ENCODE peak calls at places on chromosomes 11 and 22, in four cellular contexts. A is left lung, W is HFFc6, Q is AG10803. O is an unnamed sample.

GRCh38 chr11:60370811-60371297 is 7.5 kb upstream of the MS4A7 start:
- DNase-seq in A (no peak), Q (no peak), W (no peak), O (no peak)

GRCh38 chr11:20000393-20001134 is 159.7 kb downstream of the DBX1 start:
- DNase-seq in Q (no peak), A (peak; percentile 51), W (no peak), O (no peak)

GRCh38 chr22:22556995-22557925 is 1.8 kb downstream of the PRAME start:
- DNase-seq in A (no peak), Q (no peak), W (no peak), O (no peak)

GRCh38 chr22:40732996-40733292 is 53.7 kb downstream of the MCHR1 start:
- DNase-seq in Q (no peak), W (no peak), A (no peak), O (no peak)

GRCh38 chr11:71566081-71566620 is 788 bp downstream of the KRTAP5-10 start:
- DNase-seq in A (no peak), W (no peak), Q (no peak), O (no peak)

GRCh38 chr11:67118059-67118766 is 850 bp upstream of the KDM2A start:
- DNase-seq in A (peak; percentile 49), Q (peak; percentile 27), W (no peak), O (peak; percentile 66)

GRCh38 chr11:43579171-43579918 is 101.2 kb upstream of the HSD17B12 start:
- DNase-seq in Q (no peak), W (no peak), A (no peak), O (no peak)

GRCh38 chr11:40882301-40882700 is 577.2 kb downstream of the LRRC4C start:
- DNase-seq in W (no peak), Q (no peak), A (no peak), O (no peak)

GRCh38 chr11:61947486-61948210 is 2.5 kb upstream of the BEST1 start:
- DNase-seq in W (peak; percentile 84), Q (peak; percentile 89), A (peak; percentile 85), O (peak; percentile 51)

GRCh38 chr11:128415539-128415938 is 171.8 kb downstream of the ETS1 start:
- DNase-seq in W (no peak), Q (no peak), A (no peak), O (no peak)

GRCh38 chr22:44795701-44796630 is 43.6 kb downstream of the ARHGAP8 start:
- DNase-seq in W (no peak), Q (no peak), A (no peak), O (no peak)

GRCh38 chr11:57668467-57668890 is 565 bp downstream of the ZDHHC5 start:
- DNase-seq in A (no peak), W (no peak), Q (no peak), O (no peak)

GRCh38 chr22:44373234-44373633 is 60.5 kb upstream of the SHISAL1 start:
- DNase-seq in A (no peak), W (no peak), Q (no peak), O (no peak)

GRCh38 chr11:7004482-7004881 is 15.7 kb downstream of the ZNF214 start:
- DNase-seq in Q (peak; percentile 52), W (peak; percentile 85), A (no peak), O (no peak)

GRCh38 chr11:73173755-73174494 is 31.8 kb upstream of the FCHSD2 start:
- DNase-seq in W (no peak), A (peak; percentile 10), Q (no peak), O (peak; percentile 7)

GRCh38 chr22:34972498-34972897 is 93.5 kb upstream of the ISX start:
- DNase-seq in W (no peak), Q (no peak), A (no peak), O (no peak)

GRCh38 chr11:63882555-63883242 is 34.3 kb downstream of the RCOR2 start:
- DNase-seq in Q (no peak), A (peak; percentile 65), W (no peak), O (no peak)

GRCh38 chr11:22477312-22477711 is 139.1 kb downstream of the SLC17A6 start:
- DNase-seq in W (no peak), Q (no peak), A (no peak), O (no peak)

GRCh38 chr11:66081505-66081904 is 11.4 kb downstream of the PACS1 start:
- DNase-seq in W (no peak), A (peak; percentile 78), Q (no peak), O (peak; percentile 50)

GRCh38 chr22:38176170-38176741 is 5.4 kb downstream of the PLA2G6 start:
- DNase-seq in Q (peak; percentile 95), A (peak; percentile 79), W (peak; percentile 92), O (no peak)

GRCh38 chr11:101063706-101064105 is 65.9 kb downstream of the PGR start:
- DNase-seq in Q (no peak), A (no peak), W (no peak), O (no peak)

GRCh38 chr11:64649304-64649703 is 58.3 kb downstream of the SLC22A12 start:
- DNase-seq in Q (no peak), A (no peak), W (no peak), O (no peak)

GRCh38 chr22:26589845-26590524 is at the start of gene TPST2:
- DNase-seq in Q (peak; percentile 69), A (peak; percentile 82), W (peak; percentile 28), O (peak; percentile 78)
- TF ChIP-seq CTCF in Q (no peak), A (no peak), W (no peak), O (no peak)

GRCh38 chr11:96342131-96342970 is 644 bp downstream of the MAML2 start:
- DNase-seq in A (no peak), W (no peak), Q (no peak), O (no peak)

GRCh38 chr11:96339704-96340554 is 3.1 kb downstream of the MAML2 start:
- DNase-seq in Q (peak; percentile 38), W (no peak), A (no peak), O (no peak)

GRCh38 chr11:96340555-96340885 is 2.5 kb downstream of the MAML2 start:
- DNase-seq in Q (peak; percentile 57), W (no peak), A (no peak), O (no peak)

GRCh38 chr11:96342971-96343711 is at the start of gene MAML2:
- DNase-seq in A (peak; percentile 96), Q (peak; percentile 91), W (peak; percentile 91), O (peak; percentile 72)

DNA sequence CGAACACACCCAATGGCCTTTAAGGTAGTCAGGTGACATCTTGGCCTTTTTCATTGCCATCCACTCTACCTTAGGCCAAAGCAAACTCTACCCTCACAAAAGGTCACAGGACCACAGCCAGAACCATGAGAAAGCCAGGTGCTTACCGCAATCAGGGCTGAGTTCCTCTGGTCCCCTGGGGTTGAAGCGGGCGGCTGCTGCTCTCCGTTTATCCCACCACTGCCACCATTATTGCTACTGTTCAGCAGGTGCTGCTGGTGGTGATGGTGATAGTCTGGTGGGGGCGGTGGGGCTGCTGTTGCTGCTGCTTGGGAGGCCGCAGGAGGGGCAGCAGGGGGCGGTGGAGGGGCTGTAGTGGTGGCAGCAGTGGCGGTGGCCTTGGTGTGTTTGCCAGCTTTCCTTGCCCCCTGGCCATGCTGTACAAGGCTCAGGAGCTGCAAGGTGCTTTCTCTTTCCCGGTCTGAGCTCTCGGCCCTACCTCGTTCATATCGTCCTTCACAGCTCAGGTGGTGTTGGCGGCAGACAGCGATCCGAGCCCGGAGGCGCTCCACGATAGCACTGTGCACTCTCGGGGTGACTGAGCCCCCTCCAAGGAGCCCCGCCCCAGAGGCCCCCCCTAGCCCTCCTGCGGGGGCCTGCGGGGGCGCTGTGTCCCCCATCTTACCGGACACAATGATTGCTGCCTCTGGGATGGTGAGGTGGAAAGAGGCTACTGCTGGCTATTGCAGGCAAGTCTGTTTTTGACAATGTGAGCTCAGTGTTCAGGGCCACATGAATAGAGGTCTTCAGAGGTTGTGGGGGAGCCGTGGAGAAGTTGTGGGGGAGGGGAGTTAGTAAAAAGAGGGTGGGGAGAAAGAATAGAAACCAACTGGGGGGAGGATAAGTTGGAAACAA is 1.5 kb downstream of the MAML2 start:
- DNase-seq in W (peak; percentile 54), A (no peak), Q (peak; percentile 56), O (peak; percentile 54)
- TF ChIP-seq CTCF in W (peak; percentile 77), A (peak; percentile 18), Q (peak; percentile 53), O (no peak)

GRCh38 chr11:84398017-84398626 is 1112.0 kb upstream of the CCDC90B start:
- DNase-seq in W (no peak), A (no peak), Q (peak; percentile 21), O (no peak)
- TF ChIP-seq CTCF in W (no peak), A (no peak), Q (peak; percentile 55), O (no peak)

DNA sequence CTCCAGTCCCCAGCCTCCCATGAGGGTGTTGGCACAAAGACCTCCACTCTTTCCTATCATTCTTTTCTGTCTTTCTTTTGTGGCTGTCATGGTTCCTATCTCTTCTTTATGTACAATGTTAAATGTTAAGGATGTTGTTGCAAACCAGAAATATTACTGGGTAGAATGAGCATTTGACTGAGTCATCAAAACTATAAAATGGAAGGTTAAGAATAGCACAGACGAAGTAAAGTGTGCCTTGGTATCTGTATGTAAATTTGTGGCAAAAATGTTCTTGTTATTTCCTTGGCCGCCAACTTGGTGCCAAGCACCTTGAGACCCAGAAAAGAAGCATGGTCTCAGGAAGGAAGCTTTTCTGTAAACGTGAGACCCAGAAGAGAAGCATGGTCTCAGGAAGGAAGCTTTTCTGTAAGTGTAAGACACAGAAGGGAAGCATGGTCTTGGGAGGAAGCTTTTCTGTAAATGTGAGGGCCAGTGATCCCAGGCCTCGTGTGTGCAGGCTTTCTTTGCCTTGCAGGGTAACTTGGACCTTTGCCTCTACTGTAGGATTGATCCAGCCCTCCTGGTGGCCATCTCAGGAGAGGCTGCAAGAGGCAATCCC is 6.7 kb upstream of the PKP3 start:
- DNase-seq in A (no peak), W (peak; percentile 15), Q (no peak), O (no peak)
- TF ChIP-seq CTCF in A (no peak), W (no peak), Q (peak; percentile 8), O (no peak)

GRCh38 chr11:37088573-37088910 is 490.5 kb upstream of the RAG2 start:
- DNase-seq in Q (no peak), W (no peak), A (no peak), O (no peak)
- TF ChIP-seq CTCF in Q (no peak), W (no peak), A (no peak), O (no peak)